ENCODE peak calls at places on chromosomes 5 and 9, in seven cellular contexts. F is HFF-Myc, G is right lobe of liver, K is osteoblast, V is glutamatergic neuron, W is cardiac fibroblast, N is body of pancreas. H is an unnamed sample.

GRCh38 chr9:105296889-105297288 is 52.4 kb downstream of the SLC44A1 start:
- DNase-seq in F (no peak), G (no peak), K (peak), V (no peak), W (peak), N (no peak), H (no peak)

GRCh38 chr5:91187032-91187431 is 196.1 kb downstream of the ARRDC3 start:
- DNase-seq in F (no peak), G (no peak), K (no peak), V (no peak), W (no peak), N (no peak), H (no peak)

GRCh38 chr9:129834489-129835127 is 467 bp downstream of the C9orf78 start:
- DNase-seq in F (no peak), G (no peak), K (peak), V (no peak), W (no peak), N (no peak), H (no peak)

GRCh38 chr5:174328626-174329299 is 283.3 kb downstream of the NSG2 start:
- DNase-seq in F (no peak), G (no peak), K (peak), V (no peak), W (no peak), N (no peak), H (no peak)

GRCh38 chr9:72473474-72474241 is 47.8 kb upstream of the TMC1 start:
- DNase-seq in F (no peak), G (no peak), K (peak), V (no peak), W (peak), N (no peak), H (no peak)

GRCh38 chr9:134327671-134328231 is 1.5 kb downstream of the RXRA start:
- DNase-seq in F (no peak), G (peak), K (peak), V (peak), W (no peak), N (no peak), H (peak)

GRCh38 chr5:50922942-50923767 is 256.7 kb downstream of the PARP8 start:
- DNase-seq in F (no peak), G (no peak), K (no peak), V (no peak), W (no peak), N (no peak), H (no peak)

GRCh38 chr5:180435594-180435993 is 58.6 kb upstream of the CNOT6 start:
- DNase-seq in F (no peak), G (no peak), K (no peak), V (no peak), W (no peak), N (no peak), H (no peak)

GRCh38 chr9:10045598-10045997 is 567.2 kb downstream of the PTPRD start:
- DNase-seq in F (no peak), G (no peak), K (no peak), V (no peak), W (peak), N (no peak), H (no peak)

GRCh38 chr9:13487071-13487470 is 207.6 kb upstream of the MPDZ start:
- DNase-seq in F (no peak), G (no peak), K (no peak), V (no peak), W (no peak), N (no peak), H (no peak)

GRCh38 chr5:44665101-44665701 is 143.5 kb upstream of the MRPS30 start:
- DNase-seq in F (no peak), G (no peak), K (peak), V (no peak), W (no peak), N (no peak), H (peak)

GRCh38 chr9:133726401-133727276 is 11.5 kb downstream of the SARDH start:
- DNase-seq in F (peak), G (peak), K (peak), V (peak), W (peak), N (peak), H (peak)

GRCh38 chr9:92721548-92721947 is 43.1 kb downstream of the BICD2 start:
- DNase-seq in F (no peak), G (no peak), K (no peak), V (no peak), W (no peak), N (no peak), H (no peak)

GRCh38 chr9:95381243-95381642 is 63.7 kb upstream of the FANCC start:
- DNase-seq in F (no peak), G (no peak), K (peak), V (no peak), W (peak), N (no peak), H (no peak)

GRCh38 chr9:34602906-34603305 is 9.0 kb downstream of the RPP25L start:
- DNase-seq in F (no peak), G (no peak), K (peak), V (no peak), W (no peak), N (no peak), H (no peak)

GRCh38 chr9:6667633-6668280 is 22.2 kb upstream of the GLDC start:
- DNase-seq in F (no peak), G (no peak), K (no peak), V (no peak), W (peak), N (no peak), H (no peak)

GRCh38 chr5:140869555-140869886 is 764 bp downstream of the PCDHA11 start:
- DNase-seq in F (no peak), G (no peak), K (no peak), V (no peak), W (peak), N (no peak), H (no peak)
- TF ChIP-seq CTCF in F (no peak), G (no peak), K (peak), V (peak), W (no peak), N (no peak), H (no peak)

GRCh38 chr5:146947181-146947941 is 68.8 kb upstream of the PPP2R2B start:
- DNase-seq in F (no peak), G (no peak), K (no peak), V (peak), W (peak), N (no peak), H (no peak)

GRCh38 chr5:146940295-146940694 is 61.7 kb upstream of the PPP2R2B start:
- DNase-seq in F (no peak), G (no peak), K (no peak), V (no peak), W (no peak), N (no peak), H (no peak)

GRCh38 chr5:146948666-146949065 is 70.1 kb upstream of the PPP2R2B start:
- DNase-seq in F (no peak), G (no peak), K (no peak), V (no peak), W (no peak), N (no peak), H (no peak)

GRCh38 chr5:146944764-146945710 is 66.5 kb upstream of the PPP2R2B start:
- DNase-seq in F (no peak), G (no peak), K (no peak), V (no peak), W (no peak), N (no peak), H (no peak)

DNA sequence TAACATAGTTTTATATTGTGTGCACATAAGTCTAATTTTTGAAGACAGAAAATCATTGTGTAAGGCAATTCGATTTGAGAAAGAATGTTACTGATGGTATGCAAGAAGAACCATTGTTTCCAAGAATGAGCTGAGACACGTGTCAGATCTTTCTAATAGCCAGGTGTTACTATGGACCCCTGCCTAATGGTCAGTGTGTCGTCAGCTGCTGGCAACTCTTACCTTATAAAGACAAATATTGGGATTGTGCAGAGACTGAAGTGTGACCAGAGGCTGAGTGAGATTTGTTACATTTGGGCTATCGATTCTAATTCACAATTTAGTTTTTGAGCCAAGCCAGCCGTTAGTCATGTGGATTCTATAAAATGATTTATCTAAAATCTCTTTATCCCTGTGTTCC is 67.2 kb upstream of the PPP2R2B start:
- DNase-seq in F (no peak), G (no peak), K (no peak), V (no peak), W (no peak), N (no peak), H (no peak)
- TF ChIP-seq CTCF in F (no peak), G (no peak), K (no peak), V (no peak), W (no peak), N (no peak), H (no peak)

GRCh38 chr5:56819027-56819881 is 3.9 kb downstream of the MAP3K1 start:
- DNase-seq in F (no peak), G (no peak), K (no peak), V (no peak), W (peak), N (no peak), H (no peak)

GRCh38 chr5:56816546-56817081 is 1.3 kb downstream of the MAP3K1 start:
- DNase-seq in F (no peak), G (peak), K (peak), V (peak), W (peak), N (peak), H (peak)

GRCh38 chr5:56815657-56816545 is 552 bp downstream of the MAP3K1 start:
- DNase-seq in F (no peak), G (peak), K (peak), V (peak), W (no peak), N (peak), H (peak)

GRCh38 chr5:56817306-56817986 is 2.1 kb downstream of the MAP3K1 start:
- DNase-seq in F (no peak), G (no peak), K (no peak), V (no peak), W (peak), N (no peak), H (no peak)

DNA sequence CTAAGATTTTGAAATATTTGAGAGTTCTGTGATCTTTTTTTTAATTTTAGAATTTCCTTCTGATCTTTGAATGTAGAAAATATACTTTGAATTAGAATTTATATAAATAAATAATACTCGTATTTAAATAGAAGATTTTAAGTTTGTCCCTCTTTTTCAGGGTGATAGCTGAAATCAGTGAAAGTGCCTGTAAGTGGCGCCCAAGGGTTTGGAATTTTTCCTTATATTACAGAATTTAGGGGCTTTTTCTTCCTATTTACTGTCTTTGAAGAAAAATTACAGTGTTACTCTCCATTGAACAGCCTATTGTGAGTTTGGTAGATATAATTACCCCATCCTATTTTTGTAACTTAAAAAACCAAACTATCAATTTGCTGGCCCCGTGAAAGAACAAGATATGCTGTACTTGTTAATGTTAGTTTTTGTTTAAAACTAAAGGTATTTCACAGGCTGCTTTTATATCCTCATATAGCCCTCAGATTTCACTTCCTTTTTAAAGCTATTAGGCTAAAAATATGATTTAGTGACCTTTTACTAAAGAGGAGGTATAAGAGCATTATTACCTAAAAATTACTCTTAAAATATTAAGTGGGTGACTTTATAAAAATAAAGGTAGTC is 3.2 kb downstream of the MAP3K1 start:
- DNase-seq in F (no peak), G (no peak), K (no peak), V (no peak), W (peak), N (no peak), H (no peak)
- TF ChIP-seq CTCF in F (no peak), G (peak), K (peak), V (no peak), W (peak), N (no peak), H (no peak)

GRCh38 chr5:94181940-94182339 is 436.5 kb downstream of the KIAA0825 start:
- DNase-seq in F (no peak), G (no peak), K (no peak), V (no peak), W (peak), N (no peak), H (no peak)
- TF ChIP-seq CTCF in F (no peak), G (no peak), K (peak), V (no peak), W (peak), N (no peak), H (no peak)

DNA sequence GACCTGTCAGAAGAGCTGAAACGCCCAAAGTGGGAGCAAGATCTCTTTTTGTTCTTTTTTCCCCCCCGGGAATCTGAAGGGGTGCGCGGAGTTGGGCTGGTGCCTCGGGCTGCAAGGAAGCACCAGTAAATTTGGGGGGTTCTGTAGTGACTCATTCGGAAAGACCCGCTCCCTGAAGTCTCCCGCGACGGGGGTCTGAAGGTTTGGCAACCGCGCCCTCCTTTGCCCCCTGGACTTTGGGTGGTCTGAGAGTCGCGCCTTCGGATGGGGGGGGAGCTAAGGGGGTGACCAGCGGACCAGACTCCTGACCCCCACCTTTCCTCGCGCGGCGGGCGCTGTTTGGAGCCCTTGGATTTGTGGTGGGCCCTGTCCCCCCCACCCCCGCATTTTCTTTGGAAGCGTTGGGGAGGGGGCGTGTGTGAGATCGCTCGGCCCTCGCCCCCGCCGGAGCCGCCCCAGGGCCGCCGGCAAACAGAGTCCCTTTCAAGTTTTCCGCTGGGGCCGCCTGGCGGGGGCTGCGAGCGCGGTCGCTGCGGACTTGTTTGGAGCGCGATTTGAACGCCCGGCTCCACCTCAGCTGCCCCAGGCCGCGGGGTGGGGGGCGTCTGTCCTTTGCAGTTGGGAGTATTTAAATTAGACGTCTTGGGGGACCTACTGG is 2.0 kb downstream of the CXXC5 start:
- DNase-seq in F (no peak), G (peak), K (peak), V (peak), W (no peak), N (peak), H (peak)
- TF ChIP-seq CTCF in F (no peak), G (peak), K (no peak), V (peak), W (peak), N (peak), H (no peak)

GRCh38 chr5:122699226-122699625 is 75.7 kb upstream of the SNX2 start:
- DNase-seq in F (peak), G (no peak), K (no peak), V (no peak), W (no peak), N (no peak), H (no peak)
- TF ChIP-seq CTCF in F (no peak), G (no peak), K (no peak), V (no peak), W (no peak), N (no peak), H (no peak)

GRCh38 chr5:127373858-127374491 is 83.4 kb downstream of the MEGF10 start:
- DNase-seq in F (no peak), G (no peak), K (no peak), V (no peak), W (no peak), N (no peak), H (no peak)
- TF ChIP-seq CTCF in F (peak), G (no peak), K (peak), V (peak), W (peak), N (no peak), H (no peak)

GRCh38 chr5:159975462-159976019 is 33.4 kb upstream of the TTC1 start:
- DNase-seq in F (peak), G (no peak), K (peak), V (no peak), W (peak), N (no peak), H (no peak)
- TF ChIP-seq CTCF in F (peak), G (no peak), K (peak), V (no peak), W (peak), N (no peak), H (no peak)

GRCh38 chr9:87792831-87793288 is 66.9 kb downstream of the CTSL start:
- DNase-seq in F (peak), G (no peak), K (peak), V (no peak), W (peak), N (peak), H (peak)
- TF ChIP-seq CTCF in F (peak), G (no peak), K (peak), V (no peak), W (peak), N (no peak), H (peak)